ENCODE peak calls at places on chromosome 1, in eight cellular contexts. E, T, F, X, M, C, I and V are unnamed samples.
A peak's percentile ranks its signal among the peaks of the same experiment; 100 is the strongest.

GRCh38 chr1:90371106-90371813 is 345.8 kb downstream of the BARHL2 start:
- DNase-seq in E (no peak), T (no peak), F (no peak), X (no peak), M (no peak), C (no peak), I (no peak), V (peak; percentile 91)

GRCh38 chr1:13667696-13668095 is 32.3 kb upstream of the PRDM2 start:
- DNase-seq in E (no peak), T (no peak), F (no peak), X (no peak), M (no peak), C (no peak), I (peak; percentile 23), V (no peak)

GRCh38 chr1:7262611-7263010 is 477.4 kb downstream of the CAMTA1 start:
- DNase-seq in E (no peak), T (peak; percentile 98), F (no peak), X (no peak), M (no peak), C (peak; percentile 72), I (peak; percentile 99), V (peak; percentile 96)

GRCh38 chr1:68819190-68819829 is 322.4 kb upstream of the DEPDC1 start:
- DNase-seq in E (no peak), T (peak; percentile 53), F (peak; percentile 20), X (no peak), M (no peak), C (no peak), I (peak; percentile 43), V (no peak)

GRCh38 chr1:161021959-161022332 is 994 bp upstream of the F11R start:
- DNase-seq in E (no peak), T (no peak), F (no peak), X (no peak), M (no peak), C (no peak), I (no peak), V (no peak)

GRCh38 chr1:109111386-109112055 is 2.4 kb upstream of the ELAPOR1 start:
- DNase-seq in E (no peak), T (no peak), F (no peak), X (no peak), M (no peak), C (peak; percentile 23), I (no peak), V (no peak)

GRCh38 chr1:178055779-178056471 is 38.0 kb upstream of the RASAL2 start:
- DNase-seq in E (peak; percentile 37), T (no peak), F (no peak), X (no peak), M (no peak), C (peak; percentile 32), I (no peak), V (no peak)

GRCh38 chr1:108877858-108878257 is 1.1 kb downstream of the GPSM2 start:
- DNase-seq in E (peak; percentile 36), T (peak; percentile 25), F (no peak), X (no peak), M (no peak), C (no peak), I (peak; percentile 45), V (peak; percentile 44)

GRCh38 chr1:9770276-9770675 is 53.5 kb downstream of the CLSTN1 start:
- DNase-seq in E (no peak), T (no peak), F (no peak), X (no peak), M (no peak), C (peak; percentile 49), I (no peak), V (no peak)

GRCh38 chr1:67723620-67724019 is 38.6 kb downstream of the GADD45A start:
- DNase-seq in E (peak; percentile 73), T (no peak), F (no peak), X (no peak), M (no peak), C (no peak), I (no peak), V (no peak)

GRCh38 chr1:184208622-184209021 is 157.1 kb downstream of the TSEN15 start:
- DNase-seq in E (no peak), T (no peak), F (no peak), X (no peak), M (no peak), C (no peak), I (no peak), V (no peak)

GRCh38 chr1:186620526-186620925 is 59.7 kb downstream of the PTGS2 start:
- DNase-seq in E (peak; percentile 41), T (no peak), F (no peak), X (no peak), M (no peak), C (no peak), I (no peak), V (no peak)

GRCh38 chr1:3918966-3919611 is 19.0 kb upstream of the C1orf174 start:
- DNase-seq in E (no peak), T (no peak), F (no peak), X (no peak), M (no peak), C (no peak), I (no peak), V (no peak)

GRCh38 chr1:147316968-147317367 is 74.5 kb downstream of the CHD1L start:
- DNase-seq in E (no peak), T (no peak), F (no peak), X (no peak), M (no peak), C (no peak), I (no peak), V (no peak)

GRCh38 chr1:15803380-15803779 is 4.1 kb downstream of the UQCRHL start:
- DNase-seq in E (no peak), T (no peak), F (no peak), X (no peak), M (no peak), C (no peak), I (no peak), V (no peak)

GRCh38 chr1:27325286-27325685 is 3.3 kb downstream of the TMEM222 start:
- DNase-seq in E (no peak), T (no peak), F (no peak), X (no peak), M (no peak), C (no peak), I (no peak), V (no peak)

GRCh38 chr1:21931171-21932093 is 5.7 kb downstream of the HSPG2 start:
- DNase-seq in E (peak; percentile 98), T (no peak), F (no peak), X (peak; percentile 84), M (no peak), C (peak; percentile 81), I (no peak), V (no peak)